ENCODE peak calls at places on chromosomes 11 and 22, in four cellular contexts. Z is transverse colon, J is Peyer's patch, N is stomach. H is an unnamed sample.
A peak's percentile ranks its signal among the peaks of the same experiment; 100 is the strongest.

GRCh38 chr11:71948314-71949027 is 19.6 kb downstream of the RNF121 start:
- DNase-seq in Z (peak; percentile 31), J (peak; percentile 76), N (peak; percentile 33), H (no peak)

GRCh38 chr11:11982975-11983374 is 25.5 kb downstream of the DKK3 start:
- DNase-seq in Z (no peak), J (no peak), N (no peak), H (no peak)

GRCh38 chr11:114077482-114078305 is 18.2 kb downstream of the ZBTB16 start:
- DNase-seq in Z (peak; percentile 51), J (peak; percentile 74), N (no peak), H (no peak)

GRCh38 chr11:107651672-107652071 is 60.2 kb downstream of the SLN start:
- DNase-seq in Z (no peak), J (no peak), N (no peak), H (no peak)

GRCh38 chr11:111554532-111554931 is 14.0 kb downstream of the LAYN start:
- DNase-seq in Z (no peak), J (no peak), N (no peak), H (no peak)

GRCh38 chr22:49917997-49918910 is at the start of the genes ALG12 and CRELD2:
- DNase-seq in Z (peak; percentile 98), J (peak; percentile 99), N (peak; percentile 99), H (peak; percentile 95)

GRCh38 chr11:10208045-10208674 is 85.9 kb downstream of the SBF2 start:
- DNase-seq in Z (no peak), J (no peak), N (no peak), H (no peak)

GRCh38 chr22:37189011-37189466 is 992 bp upstream of the C1QTNF6 start:
- DNase-seq in Z (no peak), J (no peak), N (no peak), H (no peak)

GRCh38 chr22:39205344-39206021 is 39.3 kb downstream of the PDGFB start:
- DNase-seq in Z (no peak), J (peak; percentile 56), N (no peak), H (peak; percentile 7)

GRCh38 chr11:72781063-72781312 is 12.9 kb downstream of the STARD10 start:
- DNase-seq in Z (peak; percentile 66), J (no peak), N (peak; percentile 71), H (no peak)

GRCh38 chr11:73715551-73715950 is 45.3 kb downstream of the RAB6A start:
- DNase-seq in Z (no peak), J (no peak), N (no peak), H (no peak)

GRCh38 chr11:126348806-126349582 is 6.5 kb upstream of the ST3GAL4 start:
- DNase-seq in Z (no peak), J (no peak), N (no peak), H (no peak)

GRCh38 chr11:84965484-84965883 is 661.7 kb downstream of the DLG2 start:
- DNase-seq in Z (no peak), J (no peak), N (no peak), H (no peak)

GRCh38 chr11:536841-537621 is at the start of gene LRRC56:
- DNase-seq in Z (peak; percentile 93), J (peak; percentile 98), N (peak; percentile 94), H (peak; percentile 93)

GRCh38 chr11:74232316-74232950 is 61.3 kb downstream of the PPME1 start:
- DNase-seq in Z (no peak), J (no peak), N (no peak), H (no peak)

GRCh38 chr22:29203456-29203855 is 2.2 kb upstream of the EMID1 start:
- DNase-seq in Z (no peak), J (no peak), N (no peak), H (no peak)

GRCh38 chr11:66478823-66479740 is 1.2 kb upstream of the DPP3 start:
- DNase-seq in Z (peak; percentile 55), J (peak; percentile 67), N (peak; percentile 50), H (peak; percentile 41)

GRCh38 chr11:130555251-130555841 is 106.9 kb downstream of the ADAMTS15 start:
- DNase-seq in Z (no peak), J (no peak), N (peak; percentile 79), H (no peak)

GRCh38 chr11:64628596-64628995 is 37.6 kb downstream of the SLC22A12 start:
- DNase-seq in Z (no peak), J (no peak), N (no peak), H (no peak)

GRCh38 chr22:30386960-30387848 is at the start of gene RNF215:
- DNase-seq in Z (peak; percentile 88), J (peak; percentile 91), N (peak; percentile 87), H (peak; percentile 78)

GRCh38 chr11:1241706-1242105 is 18.8 kb downstream of the MUC5B start:
- DNase-seq in Z (no peak), J (no peak), N (no peak), H (no peak)

GRCh38 chr22:39149915-39150847 is 2.3 kb downstream of the CBX7 start:
- DNase-seq in Z (no peak), J (peak; percentile 47), N (no peak), H (no peak)

GRCh38 chr11:12539570-12539969 is 134.7 kb upstream of the TEAD1 start:
- DNase-seq in Z (no peak), J (no peak), N (no peak), H (no peak)

GRCh38 chr11:36485296-36485870 is 24.7 kb downstream of the TRAF6 start:
- DNase-seq in Z (no peak), J (no peak), N (no peak), H (no peak)

GRCh38 chr11:119990306-119991021 is 147.4 kb downstream of the TRIM29 start:
- DNase-seq in Z (no peak), J (no peak), N (peak; percentile 64), H (no peak)

GRCh38 chr22:20147286-20147988 is 3.4 kb downstream of the CCDC188 start:
- DNase-seq in Z (no peak), J (no peak), N (no peak), H (no peak)
- H3K27me3 ChIP-seq in Z (no peaks in the 10 kb centered on the region), J (no peaks in the 10 kb centered on the region), N (no peaks in the 10 kb centered on the region), H (no peaks in the 10 kb centered on the region)

DNA sequence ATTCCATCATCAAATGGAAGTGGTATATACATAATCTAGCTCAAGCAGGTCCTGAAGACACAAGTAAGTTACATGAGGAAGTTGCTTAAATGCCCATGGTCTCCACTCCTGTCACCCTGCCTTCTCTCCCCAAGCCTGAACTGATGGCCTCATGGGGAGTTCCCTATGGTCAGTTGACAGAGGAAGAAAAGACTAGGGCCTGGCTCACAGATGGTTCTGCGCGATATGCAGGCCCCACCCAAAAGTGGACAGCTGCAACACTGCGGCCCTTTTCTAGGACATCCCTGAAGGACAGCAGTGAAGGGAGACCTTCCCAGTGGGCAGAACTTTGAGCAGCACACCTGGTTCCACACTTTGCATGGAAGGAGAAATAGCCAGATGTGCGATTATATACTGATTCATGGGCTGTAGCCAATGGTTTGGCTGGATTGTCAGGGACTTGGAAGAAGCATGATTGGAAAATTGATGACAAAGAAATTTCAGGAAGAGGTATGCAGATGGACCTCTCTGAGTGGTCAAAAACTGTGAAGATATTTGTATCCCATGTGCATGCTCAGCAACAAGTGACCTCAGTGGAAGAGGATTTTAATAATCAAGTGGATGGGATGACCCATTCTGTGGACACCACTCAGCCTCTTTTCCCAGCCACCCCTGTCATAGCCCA is 17.3 kb upstream of the CD82 start:
- DNase-seq in Z (no peak), J (no peak), N (no peak), H (no peak)
- H3K27ac ChIP-seq in Z (no peak overlapping the region), J (no peak overlapping the region), N (no peak overlapping the region), H (no peak overlapping the region)

DNA sequence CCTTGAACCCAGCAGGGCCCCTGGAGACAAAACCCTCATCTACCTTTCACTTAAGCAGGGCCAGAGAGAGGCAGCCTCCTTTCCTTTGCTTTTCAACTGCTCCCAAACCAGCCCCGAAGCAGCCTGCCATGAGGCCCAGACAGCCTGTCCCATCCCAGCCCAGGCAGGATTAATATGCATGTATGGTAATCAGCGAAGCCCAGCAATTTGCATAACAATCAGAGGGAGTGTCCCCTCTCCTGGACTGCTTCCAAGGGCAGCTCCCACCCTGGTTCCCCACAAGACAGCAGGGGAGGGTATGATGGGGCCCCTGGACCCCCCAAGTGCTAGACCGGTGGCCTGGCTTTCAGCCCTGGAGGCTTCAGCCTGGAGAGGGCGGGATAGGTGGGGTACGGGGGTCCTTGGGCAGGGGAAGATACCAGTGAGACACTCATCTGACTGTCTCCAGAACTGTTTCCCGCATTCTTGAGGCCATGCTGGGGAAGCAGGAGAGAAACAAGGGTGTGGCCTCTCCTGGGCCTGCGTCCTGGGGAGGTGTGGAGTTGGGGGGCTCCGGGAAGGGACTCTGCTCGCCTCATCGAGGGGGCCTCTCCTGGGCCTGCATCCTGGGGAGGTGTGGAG is 93.3 kb upstream of the PRR5 start:
- DNase-seq in Z (no peak), J (no peak), N (no peak), H (no peak)
- H3K4me3 ChIP-seq in Z (no peak overlapping the region), J (no peak overlapping the region), N (no peak overlapping the region), H (no peak overlapping the region)

GRCh38 chr11:117872962-117873827 is 3.3 kb downstream of the FXYD6 start:
- DNase-seq in Z (no peak), J (no peak), N (no peak), H (peak; percentile 42)
- H3K27me3 ChIP-seq in Z (peaks cover 46% of the 10 kb centered on the region), J (no peaks in the 10 kb centered on the region), N (peaks cover 68% of the 10 kb centered on the region), H (peaks cover 27% of the 10 kb centered on the region)

GRCh38 chr11:57574061-57574460 is 6.6 kb upstream of the UBE2L6 start:
- DNase-seq in Z (no peak), J (no peak), N (no peak), H (no peak)
- H3K27ac ChIP-seq in Z (no peak overlapping the region), J (no peak overlapping the region), N (no peak overlapping the region), H (no peak overlapping the region)

H was measured in CD4-positive, CD25-positive, alpha-beta regulatory T cell.